ENCODE peak calls at places on chromosome 5, in seven cellular contexts. One of them, this sample, is unnamed.
A peak's percentile ranks its signal among the peaks of the same experiment; 100 is the strongest.

GRCh38 chr5:93062548-93062947 is 518.5 kb downstream of the NR2F1-AS1 start:
- DNase-seq in neuronal stem cell: no peak
- DNase-seq in type B pancreatic cell: no peak
- DNase-seq in iPS-NIHi11: peak; percentile 20
- DNase-seq in NCI-H748 treated with DMSO at 0.1 percent for 48 hours: no peak
- DNase-seq in mucosa of gallbladder: no peak
- DNase-seq in iris pigment epithelial cell: peak; percentile 35
- DNase-seq in this sample: no peak

GRCh38 chr5:17243287-17244063 is 26.0 kb downstream of the BASP1 start:
- DNase-seq in neuronal stem cell: no peak
- DNase-seq in type B pancreatic cell: no peak
- DNase-seq in iPS-NIHi11: no peak
- DNase-seq in NCI-H748 treated with DMSO at 0.1 percent for 48 hours: no peak
- DNase-seq in mucosa of gallbladder: no peak
- DNase-seq in iris pigment epithelial cell: no peak
- DNase-seq in this sample: no peak

GRCh38 chr5:147223343-147223742 is 11.5 kb upstream of the STK32A start:
- DNase-seq in neuronal stem cell: no peak
- DNase-seq in type B pancreatic cell: no peak
- DNase-seq in iPS-NIHi11: no peak
- DNase-seq in NCI-H748 treated with DMSO at 0.1 percent for 48 hours: no peak
- DNase-seq in mucosa of gallbladder: no peak
- DNase-seq in iris pigment epithelial cell: peak; percentile 27
- DNase-seq in this sample: no peak

GRCh38 chr5:122259995-122260394 is 52.0 kb upstream of the SNCAIP start:
- DNase-seq in neuronal stem cell: no peak
- DNase-seq in type B pancreatic cell: no peak
- DNase-seq in iPS-NIHi11: no peak
- DNase-seq in NCI-H748 treated with DMSO at 0.1 percent for 48 hours: no peak
- DNase-seq in mucosa of gallbladder: no peak
- DNase-seq in iris pigment epithelial cell: peak; percentile 95
- DNase-seq in this sample: no peak

GRCh38 chr5:91670565-91670964 is 287.4 kb upstream of the ARRDC3 start:
- DNase-seq in neuronal stem cell: no peak
- DNase-seq in type B pancreatic cell: no peak
- DNase-seq in iPS-NIHi11: peak; percentile 29
- DNase-seq in NCI-H748 treated with DMSO at 0.1 percent for 48 hours: no peak
- DNase-seq in mucosa of gallbladder: no peak
- DNase-seq in iris pigment epithelial cell: no peak
- DNase-seq in this sample: no peak

GRCh38 chr5:72255670-72256069 is 64.4 kb downstream of the MRPS27 start:
- DNase-seq in neuronal stem cell: no peak
- DNase-seq in type B pancreatic cell: no peak
- DNase-seq in iPS-NIHi11: no peak
- DNase-seq in NCI-H748 treated with DMSO at 0.1 percent for 48 hours: no peak
- DNase-seq in mucosa of gallbladder: no peak
- DNase-seq in iris pigment epithelial cell: no peak
- DNase-seq in this sample: no peak

GRCh38 chr5:126359884-126360283 is 63.3 kb upstream of the GRAMD2B start:
- DNase-seq in neuronal stem cell: no peak
- DNase-seq in type B pancreatic cell: no peak
- DNase-seq in iPS-NIHi11: no peak
- DNase-seq in NCI-H748 treated with DMSO at 0.1 percent for 48 hours: no peak
- DNase-seq in mucosa of gallbladder: no peak
- DNase-seq in iris pigment epithelial cell: no peak
- DNase-seq in this sample: no peak

GRCh38 chr5:146724975-146725374 is 153.6 kb downstream of the PPP2R2B start:
- DNase-seq in neuronal stem cell: no peak
- DNase-seq in type B pancreatic cell: no peak
- DNase-seq in iPS-NIHi11: no peak
- DNase-seq in NCI-H748 treated with DMSO at 0.1 percent for 48 hours: no peak
- DNase-seq in mucosa of gallbladder: no peak
- DNase-seq in iris pigment epithelial cell: peak; percentile 16
- DNase-seq in this sample: no peak

GRCh38 chr5:2752059-2752874 is 790 bp upstream of the IRX2 start:
- DNase-seq in neuronal stem cell: no peak
- DNase-seq in type B pancreatic cell: no peak
- DNase-seq in iPS-NIHi11: no peak
- DNase-seq in NCI-H748 treated with DMSO at 0.1 percent for 48 hours: peak; percentile 79
- DNase-seq in mucosa of gallbladder: no peak
- DNase-seq in iris pigment epithelial cell: no peak
- DNase-seq in this sample: no peak

GRCh38 chr5:38497946-38498345 is 58.5 kb downstream of the LIFR start:
- DNase-seq in neuronal stem cell: no peak
- DNase-seq in type B pancreatic cell: no peak
- DNase-seq in iPS-NIHi11: no peak
- DNase-seq in NCI-H748 treated with DMSO at 0.1 percent for 48 hours: no peak
- DNase-seq in mucosa of gallbladder: no peak
- DNase-seq in iris pigment epithelial cell: peak; percentile 35
- DNase-seq in this sample: no peak

GRCh38 chr5:181245427-181246275 is 1.9 kb upstream of the RACK1 start:
- DNase-seq in neuronal stem cell: no peak
- DNase-seq in type B pancreatic cell: no peak
- DNase-seq in iPS-NIHi11: no peak
- DNase-seq in NCI-H748 treated with DMSO at 0.1 percent for 48 hours: no peak
- DNase-seq in mucosa of gallbladder: no peak
- DNase-seq in iris pigment epithelial cell: no peak
- DNase-seq in this sample: no peak

GRCh38 chr5:179930788-179931473 is 23.2 kb upstream of the TBC1D9B start:
- DNase-seq in neuronal stem cell: no peak
- DNase-seq in type B pancreatic cell: peak; percentile 16
- DNase-seq in iPS-NIHi11: no peak
- DNase-seq in NCI-H748 treated with DMSO at 0.1 percent for 48 hours: no peak
- DNase-seq in mucosa of gallbladder: no peak
- DNase-seq in iris pigment epithelial cell: no peak
- DNase-seq in this sample: no peak

GRCh38 chr5:116144103-116144502 is 59.3 kb downstream of the COMMD10 start:
- DNase-seq in neuronal stem cell: no peak
- DNase-seq in type B pancreatic cell: no peak
- DNase-seq in iPS-NIHi11: no peak
- DNase-seq in NCI-H748 treated with DMSO at 0.1 percent for 48 hours: no peak
- DNase-seq in mucosa of gallbladder: no peak
- DNase-seq in iris pigment epithelial cell: peak; percentile 64
- DNase-seq in this sample: no peak

GRCh38 chr5:4614088-4614487 is 526.0 kb upstream of the ADAMTS16 start:
- DNase-seq in neuronal stem cell: no peak
- DNase-seq in type B pancreatic cell: no peak
- DNase-seq in iPS-NIHi11: no peak
- DNase-seq in NCI-H748 treated with DMSO at 0.1 percent for 48 hours: peak; percentile 80
- DNase-seq in mucosa of gallbladder: no peak
- DNase-seq in iris pigment epithelial cell: no peak
- DNase-seq in this sample: no peak